ENCODE peak calls at places on chromosomes 11 and 22, in nine cellular contexts. C is GM23338, J is suprapubic skin, K is spleen, A is esophagus muscularis mucosa, P is stomach, R is Panc1, U is H1, X is GM12878. D is an unnamed sample.

GRCh38 chr11:91239359-91239758 is 985.3 kb upstream of the FAT3 start:
- DNase-seq in C (peak; percentile 15), J (no peak), K (no peak), A (no peak), P (no peak), R (no peak), U (peak; percentile 1), X (no peak), D (no peak)

GRCh38 chr11:11075515-11076171 is 217.8 kb upstream of the ZBED5 start:
- DNase-seq in C (peak; percentile 27), J (no peak), K (no peak), A (no peak), P (no peak), R (no peak), U (no peak), X (no peak), D (no peak)

GRCh38 chr11:2461253-2462091 is 16.7 kb downstream of the KCNQ1 start:
- DNase-seq in C (no peak), J (no peak), K (no peak), A (no peak), P (peak; percentile 50), R (no peak), U (no peak), X (no peak), D (no peak)

GRCh38 chr22:22467112-22467511 is 41.4 kb downstream of the ZNF280B start:
- DNase-seq in C (no peak), J (no peak), K (no peak), A (no peak), P (no peak), R (no peak), U (no peak), X (no peak), D (no peak)

GRCh38 chr22:19873138-19873959 is 18.7 kb upstream of the GNB1L start:
- DNase-seq in C (no peak), J (peak; percentile 66), K (peak; percentile 69), A (no peak), P (no peak), R (no peak), U (no peak), X (no peak), D (no peak)

GRCh38 chr11:111378773-111379499 is at the start of gene POU2AF1:
- DNase-seq in C (peak; percentile 48), J (peak; percentile 70), K (peak; percentile 95), A (no peak), P (no peak), R (no peak), U (no peak), X (peak; percentile 82), D (no peak)

GRCh38 chr22:40241200-40241763 is 63.6 kb downstream of the TNRC6B start:
- DNase-seq in C (no peak), J (no peak), K (no peak), A (no peak), P (no peak), R (no peak), U (no peak), X (no peak), D (no peak)

GRCh38 chr22:23192133-23192532 is 11.8 kb downstream of the BCR start:
- DNase-seq in C (peak; percentile 35), J (no peak), K (no peak), A (no peak), P (peak; percentile 77), R (no peak), U (no peak), X (no peak), D (no peak)

GRCh38 chr11:8608646-8609045 is 14.6 kb upstream of the STK33 start:
- DNase-seq in C (no peak), J (no peak), K (no peak), A (peak; percentile 34), P (no peak), R (peak; percentile 7), U (no peak), X (no peak), D (no peak)

GRCh38 chr11:11313902-11314692 is 39.0 kb downstream of the CSNK2A3 start:
- DNase-seq in C (no peak), J (no peak), K (no peak), A (no peak), P (no peak), R (no peak), U (no peak), X (no peak), D (no peak)

GRCh38 chr11:123806249-123806648 is at the start of gene OR6M1:
- DNase-seq in C (no peak), J (no peak), K (no peak), A (no peak), P (no peak), R (no peak), U (no peak), X (no peak), D (no peak)

GRCh38 chr22:26617251-26618199 is at the start of gene CRYBB1:
- DNase-seq in C (peak; percentile 56), J (no peak), K (peak; percentile 77), A (no peak), P (no peak), R (no peak), U (no peak), X (no peak), D (no peak)

GRCh38 chr11:3197044-3197715 is 21.4 kb downstream of the MRGPRG start:
- DNase-seq in C (no peak), J (no peak), K (peak; percentile 63), A (no peak), P (peak; percentile 17), R (no peak), U (no peak), X (no peak), D (no peak)

GRCh38 chr22:40628354-40629042 is 8.0 kb downstream of the MRTFA start:
- DNase-seq in C (no peak), J (no peak), K (no peak), A (no peak), P (no peak), R (no peak), U (no peak), X (peak; percentile 57), D (no peak)

GRCh38 chr22:38032681-38033521 is 24.3 kb upstream of the PICK1 start:
- DNase-seq in C (no peak), J (no peak), K (no peak), A (no peak), P (no peak), R (no peak), U (no peak), X (no peak), D (no peak)

GRCh38 chr11:33936745-33937612 is 45.1 kb upstream of the LMO2 start:
- DNase-seq in C (no peak), J (peak; percentile 82), K (no peak), A (no peak), P (no peak), R (no peak), U (no peak), X (no peak), D (peak; percentile 28)

GRCh38 chr11:65445101-65445603 is 22.6 kb downstream of the NEAT1 start:
- DNase-seq in C (no peak), J (no peak), K (no peak), A (no peak), P (no peak), R (no peak), U (no peak), X (no peak), D (no peak)
- TF ChIP-seq POLR2AphosphoS5 in C (no peak), J (peak; percentile 30), K (no peak), A (peak; percentile 73), P (peak; percentile 29), R (peak; percentile 53), U (no peak), X (no peak), D (no peak)

DNA sequence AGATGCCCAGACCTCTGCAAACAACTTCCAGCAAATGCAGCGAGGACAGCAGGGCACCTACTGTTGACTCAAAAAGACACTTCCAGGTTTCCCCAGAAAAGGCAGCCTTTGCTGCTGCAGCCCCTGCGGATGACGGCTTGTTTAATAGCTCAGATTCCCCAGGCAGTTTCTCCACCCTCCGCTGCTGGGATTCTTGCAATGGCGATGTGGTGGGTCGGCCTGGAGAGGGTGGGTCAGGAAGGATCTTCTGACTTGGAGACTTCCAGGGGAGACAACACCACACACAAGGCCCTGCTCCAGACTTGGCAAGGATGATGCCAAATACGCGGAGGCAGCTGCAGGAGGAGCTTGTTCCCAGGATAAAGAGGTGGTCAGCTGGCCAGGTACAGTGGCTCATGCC is 17.9 kb upstream of the TREH start:
- DNase-seq in C (no peak), J (no peak), K (no peak), A (no peak), P (no peak), R (no peak), U (no peak), X (no peak), D (no peak)
- H3K4me1 ChIP-seq in C (peaks cover 8% of the 10 kb centered on the region), J (peaks cover 3% of the 10 kb centered on the region), K (peaks cover 23% of the 10 kb centered on the region), A (no peaks in the 10 kb centered on the region), P (peaks cover 8% of the 10 kb centered on the region), R (no peaks in the 10 kb centered on the region), U (peaks cover 4% of the 10 kb centered on the region), X (peaks cover 39% of the 10 kb centered on the region), D (no peaks in the 10 kb centered on the region)

DNA sequence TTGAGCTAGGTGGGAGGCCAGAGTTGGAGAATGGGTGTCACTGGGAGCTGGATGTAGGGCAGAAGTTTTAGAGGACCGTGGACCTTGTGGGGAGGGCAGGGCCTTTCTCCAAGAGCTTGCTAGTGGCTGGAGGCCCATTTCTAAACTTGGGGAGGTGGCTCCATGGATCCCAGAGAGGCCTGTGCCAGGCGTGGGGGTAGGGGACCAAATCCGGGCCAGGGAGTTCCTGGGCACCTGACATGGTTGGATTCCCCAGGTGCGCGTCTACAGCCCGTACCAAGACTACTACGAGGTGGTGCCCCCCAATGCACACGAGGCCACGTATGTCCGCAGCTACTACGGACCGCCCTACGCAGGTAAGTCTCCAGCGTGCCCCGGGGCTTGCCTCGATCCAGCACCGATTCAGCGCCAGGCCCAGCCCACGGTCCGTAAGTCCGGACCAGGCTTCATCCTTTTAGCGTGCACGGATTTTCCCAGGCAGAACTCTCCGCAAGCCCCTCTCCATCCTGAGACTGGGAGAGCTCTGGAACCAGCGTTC is 14.2 kb downstream of the PLEKHB1 start:
- DNase-seq in C (no peak), J (no peak), K (no peak), A (no peak), P (no peak), R (no peak), U (no peak), X (no peak), D (no peak)
- TF ChIP-seq POLR2AphosphoS5 in C (no peak), J (no peak), K (no peak), A (no peak), P (no peak), R (no peak), U (no peak), X (no peak), D (no peak)

GRCh38 chr11:115524572-115524971 is 20.4 kb upstream of the CADM1 start:
- DNase-seq in C (no peak), J (no peak), K (no peak), A (no peak), P (no peak), R (no peak), U (no peak), X (no peak), D (no peak)

GRCh38 chr11:115528217-115528616 is 24.0 kb upstream of the CADM1 start:
- DNase-seq in C (peak; percentile 45), J (no peak), K (no peak), A (no peak), P (no peak), R (no peak), U (no peak), X (no peak), D (no peak)

GRCh38 chr11:115527534-115528125 is 23.4 kb upstream of the CADM1 start:
- DNase-seq in C (peak; percentile 84), J (no peak), K (no peak), A (no peak), P (no peak), R (no peak), U (no peak), X (no peak), D (peak; percentile 36)

GRCh38 chr11:115523727-115524399 is 19.6 kb upstream of the CADM1 start:
- DNase-seq in C (no peak), J (no peak), K (no peak), A (no peak), P (no peak), R (no peak), U (no peak), X (no peak), D (no peak)

GRCh38 chr11:115525600-115526006 is 21.4 kb upstream of the CADM1 start:
- DNase-seq in C (no peak), J (no peak), K (no peak), A (no peak), P (no peak), R (no peak), U (no peak), X (no peak), D (no peak)
- H3K4me1 ChIP-seq in C (peaks cover 3% of the 10 kb centered on the region), J (no peaks in the 10 kb centered on the region), K (no peaks in the 10 kb centered on the region), A (no peaks in the 10 kb centered on the region), P (no peaks in the 10 kb centered on the region), R (no peaks in the 10 kb centered on the region), U (peaks cover 6% of the 10 kb centered on the region), X (no peaks in the 10 kb centered on the region), D (no peaks in the 10 kb centered on the region)